ENCODE peak calls at places on chromosomes 6 and 20, in eight cellular contexts. W is A549, X is H1, J is sigmoid colon, R is GM12878, V is HepG2, Q is K562, P is suprapubic skin. M is an unnamed sample.

GRCh38 chr6:158488065-158488464 is 71.8 kb upstream of the TMEM181 start:
- DNase-seq in Q (no peak), W (peak; percentile 18), R (no peak), X (no peak), J (no peak), V (no peak), P (no peak), M (no peak)

GRCh38 chr20:5309971-5310370 is 6.8 kb downstream of the PROKR2 start:
- DNase-seq in V (no peak), W (no peak), X (no peak), Q (no peak), P (no peak), R (no peak), J (no peak), M (no peak)

GRCh38 chr6:90375681-90376439 is 79.2 kb upstream of the BACH2 start:
- DNase-seq in W (no peak), J (no peak), R (no peak), X (no peak), P (no peak), V (no peak), Q (no peak), M (no peak)

GRCh38 chr20:24768977-24769675 is 179.9 kb upstream of the CST7 start:
- DNase-seq in W (no peak), X (no peak), R (no peak), J (no peak), P (peak; percentile 66), V (no peak), Q (no peak), M (peak; percentile 20)

GRCh38 chr20:2118783-2119182 is 17.2 kb downstream of the STK35 start:
- DNase-seq in P (no peak), W (no peak), J (no peak), V (no peak), R (peak; percentile 20), X (no peak), Q (no peak), M (no peak)

GRCh38 chr6:26743157-26743821 is 83.7 kb upstream of the ZNF322 start:
- DNase-seq in V (no peak), Q (peak; percentile 64), X (peak; percentile 80), W (peak; percentile 57), R (no peak), J (no peak), P (peak; percentile 41), M (no peak)

GRCh38 chr20:62365814-62366369 is 1.2 kb downstream of the LAMA5 start:
- DNase-seq in Q (peak; percentile 71), X (no peak), V (no peak), R (no peak), W (no peak), P (no peak), J (peak; percentile 80), M (no peak)

GRCh38 chr6:143167224-143167623 is 106.5 kb downstream of the AIG1 start:
- DNase-seq in W (no peak), V (no peak), X (no peak), P (no peak), R (no peak), Q (no peak), J (no peak), M (no peak)

GRCh38 chr6:163731215-163732013 is 316.9 kb downstream of the QKI start:
- DNase-seq in P (peak; percentile 65), Q (peak; percentile 82), R (no peak), W (no peak), X (no peak), V (no peak), J (peak; percentile 38), M (no peak)

GRCh38 chr20:17066955-17067354 is 159.9 kb upstream of the PCSK2 start:
- DNase-seq in V (no peak), W (no peak), Q (no peak), P (no peak), J (no peak), R (no peak), X (no peak), M (no peak)

GRCh38 chr20:3105256-3106137 is 21.0 kb upstream of the AVP start:
- DNase-seq in J (no peak), X (no peak), Q (no peak), R (no peak), W (no peak), P (no peak), V (no peak), M (no peak)

GRCh38 chr6:144185133-144185836 is 35.0 kb downstream of the STX11 start:
- DNase-seq in W (no peak), J (no peak), Q (no peak), V (no peak), R (no peak), X (no peak), P (no peak), M (no peak)

GRCh38 chr20:37945034-37945660 is 42.2 kb downstream of the VSTM2L start:
- DNase-seq in R (no peak), J (no peak), V (no peak), X (peak; percentile 38), W (no peak), P (peak; percentile 63), Q (peak; percentile 3), M (peak; percentile 24)

GRCh38 chr20:57782631-57783041 is 72.8 kb upstream of the PMEPA1 start:
- DNase-seq in R (no peak), X (no peak), J (no peak), Q (no peak), V (no peak), W (no peak), P (peak; percentile 72), M (no peak)

GRCh38 chr6:46044876-46045617 is 29.4 kb upstream of the CLIC5 start:
- DNase-seq in X (no peak), W (peak; percentile 18), V (no peak), J (no peak), R (no peak), Q (no peak), P (no peak), M (peak; percentile 26)

GRCh38 chr6:12233693-12234551 is 56.2 kb upstream of the EDN1 start:
- DNase-seq in Q (no peak), J (no peak), X (no peak), W (peak; percentile 27), P (no peak), V (peak; percentile 67), R (peak; percentile 66), M (peak; percentile 39)

GRCh38 chr6:145006914-145007313 is 721.8 kb downstream of the UTRN start:
- DNase-seq in W (no peak), J (no peak), Q (no peak), P (no peak), X (no peak), V (no peak), R (no peak), M (no peak)

GRCh38 chr6:25223421-25224052 is 55.6 kb upstream of the CARMIL1 start:
- DNase-seq in W (peak; percentile 30), Q (peak; percentile 57), V (peak; percentile 54), P (no peak), J (no peak), X (peak; percentile 73), R (peak; percentile 19), M (peak; percentile 70)

GRCh38 chr6:2763345-2763841 is 1.8 kb upstream of the WRNIP1 start:
- DNase-seq in X (no peak), W (no peak), R (no peak), P (no peak), Q (no peak), J (peak; percentile 69), V (no peak), M (no peak)

GRCh38 chr6:2765166-2765895 is at the start of gene WRNIP1:
- DNase-seq in X (peak; percentile 92), V (peak; percentile 99), R (peak; percentile 88), P (peak; percentile 99), W (peak; percentile 84), Q (peak; percentile 87), J (peak; percentile 100), M (peak; percentile 99)

GRCh38 chr6:2765896-2766766 is 938 bp downstream of the WRNIP1 start:
- DNase-seq in J (peak; percentile 76), P (peak; percentile 79), W (peak; percentile 23), V (no peak), R (no peak), Q (peak; percentile 86), X (no peak), M (peak; percentile 53)

GRCh38 chr6:2764610-2765165 is 505 bp upstream of the WRNIP1 start:
- DNase-seq in Q (peak; percentile 97), J (peak; percentile 75), R (no peak), X (peak; percentile 86), V (peak; percentile 50), P (peak; percentile 79), W (peak; percentile 47), M (no peak)

DNA sequence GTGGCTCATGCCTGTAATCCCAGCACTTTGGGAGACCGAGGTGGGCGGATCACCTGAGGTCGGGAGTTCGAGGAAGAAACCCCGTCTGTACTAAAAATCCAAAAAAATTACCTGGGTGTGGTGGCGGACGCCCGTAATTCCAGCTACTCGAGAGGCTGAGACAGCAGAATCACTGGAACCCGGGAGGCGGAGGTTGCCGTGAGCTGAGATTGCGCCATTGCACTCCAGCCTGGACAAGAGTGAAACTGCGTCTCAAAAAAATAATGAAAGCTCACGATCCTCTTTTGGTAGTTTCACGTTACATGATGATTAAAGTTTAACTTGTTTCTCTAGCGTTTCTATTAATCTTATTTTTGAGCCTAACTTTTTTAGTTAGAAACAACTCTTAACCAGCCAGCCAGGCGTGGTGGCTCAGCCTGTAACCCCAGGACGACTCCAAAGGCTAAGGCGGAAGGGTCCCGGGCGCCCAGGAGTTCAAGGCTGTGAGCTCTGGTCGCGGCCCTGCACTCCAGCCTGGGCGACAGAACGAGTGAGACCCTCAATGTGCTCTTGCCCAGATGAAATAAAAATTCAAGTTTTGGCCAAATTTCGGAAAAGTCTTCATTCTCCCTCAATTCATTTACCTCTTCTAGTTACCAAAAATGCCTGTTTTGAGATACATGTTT is 1.2 kb upstream of the WRNIP1 start:
- DNase-seq in P (no peak), X (no peak), Q (no peak), J (peak; percentile 72), V (no peak), R (no peak), W (no peak), M (no peak)
- H3K4me3 ChIP-seq in P (peak overlapping the region; percentile 98), X (peak overlapping the region; percentile 46), Q (no peak overlapping the region), J (peak overlapping the region; percentile 51), V (peak overlapping the region; percentile 64), R (peak overlapping the region; percentile 69), W (peak overlapping the region; percentile 72), M (peak overlapping the region; percentile 52)

GRCh38 chr6:109473120-109473519 is 9.9 kb downstream of the ZBTB24 start:
- DNase-seq in R (no peak), P (no peak), J (no peak), W (no peak), Q (no peak), X (peak; percentile 23), V (no peak), M (no peak)
- TF ChIP-seq POLR2A in R (no peak), P (no peak), J (no peak), W (no peak), Q (no peak), X (no peak), V (no peak), M (no peak)

GRCh38 chr6:82040405-82041221 is 206.9 kb downstream of the IBTK start:
- DNase-seq in Q (no peak), X (peak; percentile 56), W (peak; percentile 6), V (peak; percentile 46), R (peak; percentile 7), J (no peak), P (no peak), M (no peak)
- TF ChIP-seq EP300 in Q (no peak), X (no peak), W (no peak), V (no peak), R (no peak), J (no peak), P (no peak), M (no peak)

DNA sequence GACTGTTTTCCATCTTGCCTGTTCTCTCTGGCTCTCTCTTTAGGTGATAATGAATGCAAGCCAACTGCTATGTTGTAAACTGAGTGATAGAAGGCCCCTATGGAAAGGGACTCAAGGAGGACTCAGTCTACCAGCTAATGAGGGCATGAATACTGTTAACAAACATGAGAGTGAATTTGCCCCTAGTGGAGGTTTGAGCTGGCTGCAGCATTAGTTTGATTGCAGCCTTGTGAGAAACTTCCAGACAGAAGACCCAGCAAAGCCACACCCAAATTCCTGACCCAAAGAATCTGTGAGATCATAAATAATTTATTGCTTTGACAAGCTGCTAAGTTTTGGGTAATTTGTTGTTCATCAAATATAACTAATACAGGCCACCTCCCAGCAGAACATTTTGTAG is 50.0 kb upstream of the PLCB1 start:
- DNase-seq in P (no peak), J (no peak), W (peak; percentile 3), Q (no peak), V (peak; percentile 15), R (no peak), X (no peak), M (no peak)
- H3K4me3 ChIP-seq in P (no peak overlapping the region), J (no peak overlapping the region), W (no peak overlapping the region), Q (no peak overlapping the region), V (no peak overlapping the region), R (no peak overlapping the region), X (no peak overlapping the region), M (no peak overlapping the region)

M was measured in stomach.